ENCODE peak calls at places on chromosomes 11 and 22, in four cellular contexts. C is neural progenitor cell, T is RWPE1, F is HCT116. U is an unnamed sample.

GRCh38 chr11:34890812-34891211 is 25.4 kb downstream of the APIP start:
- DNase-seq in C (peak; percentile 59), T (peak; percentile 34), F (peak; percentile 56), U (no peak)

GRCh38 chr11:76459299-76459698 is 14.5 kb downstream of the EMSY start:
- DNase-seq in C (no peak), T (peak; percentile 15), F (peak; percentile 18), U (no peak)

GRCh38 chr22:36759481-36760159 is 16.3 kb downstream of the IFT27 start:
- DNase-seq in C (no peak), T (no peak), F (no peak), U (no peak)

GRCh38 chr22:32985899-32986772 is 72.0 kb downstream of the SYN3 start:
- DNase-seq in C (peak; percentile 88), T (peak; percentile 59), F (peak; percentile 57), U (peak; percentile 51)

GRCh38 chr22:48941903-48942625 is 885.6 kb downstream of the BRD1 start:
- DNase-seq in C (no peak), T (no peak), F (no peak), U (peak; percentile 7)

GRCh38 chr22:42646569-42647525 is 2.3 kb downstream of the CYB5R3 start:
- DNase-seq in C (no peak), T (no peak), F (no peak), U (no peak)

GRCh38 chr22:32852346-32853251 is 51.1 kb downstream of the TIMP3 start:
- DNase-seq in C (no peak), T (no peak), F (no peak), U (no peak)

GRCh38 chr11:11520231-11521015 is 101.4 kb downstream of the GALNT18 start:
- DNase-seq in C (no peak), T (peak; percentile 26), F (no peak), U (no peak)

GRCh38 chr11:69665669-69666068 is 9.5 kb downstream of the LTO1 start:
- DNase-seq in C (no peak), T (no peak), F (no peak), U (no peak)

GRCh38 chr22:43540570-43540969 is 128.8 kb downstream of the MPPED1 start:
- DNase-seq in C (no peak), T (peak; percentile 20), F (no peak), U (peak; percentile 31)

GRCh38 chr11:10379871-10380568 is 75.0 kb upstream of the AMPD3 start:
- DNase-seq in C (no peak), T (no peak), F (no peak), U (no peak)

GRCh38 chr11:12287009-12287373 is 90.4 kb upstream of the PARVA start:
- DNase-seq in C (no peak), T (peak; percentile 93), F (peak; percentile 47), U (no peak)

GRCh38 chr11:86869966-86870570 is 69.7 kb downstream of the PRSS23 start:
- DNase-seq in C (peak; percentile 79), T (peak; percentile 60), F (peak; percentile 41), U (peak; percentile 66)

GRCh38 chr11:113329725-113330124 is 15.3 kb downstream of the TTC12 start:
- DNase-seq in C (no peak), T (no peak), F (no peak), U (no peak)

GRCh38 chr11:133934599-133935550 is 21.9 kb downstream of the IGSF9B start:
- DNase-seq in C (peak; percentile 60), T (peak; percentile 95), F (peak; percentile 91), U (no peak)

GRCh38 chr22:36636916-36637315 is 66.6 kb downstream of the CACNG2 start:
- DNase-seq in C (peak; percentile 54), T (no peak), F (no peak), U (no peak)

GRCh38 chr11:2122222-2122906 is 16.8 kb downstream of the IGF2 start:
- DNase-seq in C (no peak), T (no peak), F (no peak), U (no peak)

GRCh38 chr11:35313066-35313765 is 106.1 kb downstream of the SLC1A2 start:
- DNase-seq in C (no peak), T (no peak), F (no peak), U (no peak)

GRCh38 chr11:126716456-126717083 is 284.0 kb downstream of the KIRREL3 start:
- DNase-seq in C (peak; percentile 61), T (no peak), F (peak; percentile 26), U (peak; percentile 72)

GRCh38 chr22:39278040-39278439 is 33.3 kb upstream of the PDGFB start:
- DNase-seq in C (no peak), T (no peak), F (no peak), U (no peak)

GRCh38 chr11:12281571-12282478 is 95.5 kb upstream of the PARVA start:
- DNase-seq in C (peak; percentile 84), T (peak; percentile 77), F (peak; percentile 58), U (peak; percentile 62)

GRCh38 chr11:68036141-68036716 is 2.6 kb upstream of the TCIRG1 start:
- DNase-seq in C (no peak), T (no peak), F (no peak), U (no peak)

GRCh38 chr11:118901494-118902335 is 18.0 kb downstream of the CXCR5 start:
- DNase-seq in C (no peak), T (no peak), F (no peak), U (no peak)
- TF ChIP-seq CTCF in C (no peak), T (no peak), F (no peak), U (no peak)

GRCh38 chr11:80261776-80262175 is 820.9 kb upstream of the TENM4 start:
- DNase-seq in C (no peak), T (no peak), F (no peak), U (no peak)
- TF ChIP-seq CTCF in C (no peak), T (no peak), F (no peak), U (no peak)

DNA sequence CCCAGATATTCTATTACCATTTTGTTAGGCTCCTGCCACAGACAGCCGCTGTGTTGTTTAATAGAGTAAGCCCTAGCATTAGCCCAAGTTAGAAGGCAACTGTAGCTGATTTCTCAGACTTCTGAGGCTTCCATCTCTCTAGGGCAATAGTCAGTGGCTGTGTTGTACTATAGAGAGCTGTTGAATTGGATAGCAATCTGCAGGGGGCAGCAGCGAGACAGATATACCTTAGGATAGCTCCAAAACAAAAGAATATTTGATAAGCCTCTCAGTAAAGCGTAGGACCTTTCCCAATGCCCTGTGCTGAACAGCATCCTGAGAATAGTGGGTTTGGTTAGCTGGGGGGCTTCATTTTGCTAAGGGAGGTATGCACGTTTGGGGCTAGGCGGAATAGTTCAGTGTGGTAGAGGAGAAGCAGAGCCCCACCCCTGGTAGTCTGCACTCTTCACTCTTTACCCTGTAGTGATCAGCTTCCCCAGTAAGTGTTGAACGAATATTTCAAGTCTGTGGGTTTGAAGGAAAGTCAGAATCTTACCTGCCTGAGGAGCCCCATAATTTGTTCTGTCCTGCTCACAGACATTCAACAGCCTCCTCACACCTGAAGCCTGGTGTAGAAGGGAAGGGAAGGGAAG is 515.1 kb downstream of the INSC start:
- DNase-seq in C (peak; percentile 68), T (peak; percentile 7), F (peak; percentile 16), U (no peak)
- TF ChIP-seq CTCF in C (peak; percentile 62), T (no peak), F (no peak), U (peak; percentile 22)

GRCh38 chr11:65013130-65013691 is 749 bp upstream of the ARL2 start:
- DNase-seq in C (no peak), T (peak; percentile 90), F (no peak), U (peak; percentile 71)

GRCh38 chr11:65014146-65014960 is at the start of gene ARL2:
- DNase-seq in C (no peak), T (peak; percentile 77), F (no peak), U (peak; percentile 91)

GRCh38 chr11:65017927-65018326 is 4.0 kb downstream of the ARL2 start:
- DNase-seq in C (no peak), T (no peak), F (no peak), U (no peak)

GRCh38 chr11:65016705-65017104 is 2.7 kb downstream of the ARL2 start:
- DNase-seq in C (no peak), T (no peak), F (no peak), U (no peak)

GRCh38 chr11:65013692-65014145 is 241 bp upstream of the ARL2 start:
- DNase-seq in C (peak; percentile 98), T (peak; percentile 86), F (peak; percentile 80), U (no peak)
- TF ChIP-seq CTCF in C (peak; percentile 23), T (no peak), F (peak; percentile 87), U (peak; percentile 70)

GRCh38 chr11:46296520-46297448 is 19.3 kb downstream of the CREB3L1 start:
- DNase-seq in C (peak; percentile 92), T (no peak), F (no peak), U (peak; percentile 84)
- TF ChIP-seq CTCF in C (peak; percentile 83), T (no peak), F (no peak), U (peak; percentile 60)

DNA sequence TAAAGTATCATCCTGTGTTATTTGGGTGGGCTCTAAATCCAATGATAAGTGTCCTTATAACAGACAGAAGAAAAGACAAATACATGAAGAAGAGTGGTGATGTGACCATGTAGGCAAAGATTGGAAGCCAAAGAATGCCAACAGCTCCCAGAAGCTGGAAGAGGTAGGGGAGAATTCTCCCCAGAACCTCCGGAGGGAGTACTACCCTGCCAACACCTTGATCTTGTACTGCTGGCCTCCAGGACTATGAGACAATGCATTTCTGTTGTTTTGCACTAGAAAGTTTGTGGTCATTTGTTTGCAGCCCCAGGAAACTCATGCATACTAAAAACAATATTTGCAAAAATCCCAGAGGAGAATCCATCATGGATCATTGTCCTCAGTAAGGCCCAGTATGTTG is 115.0 kb upstream of the ARHGAP20 start:
- DNase-seq in C (no peak), T (no peak), F (no peak), U (no peak)
- TF ChIP-seq CTCF in C (no peak), T (no peak), F (no peak), U (no peak)

U was measured in mesothelial cell of epicardium.